ENCODE peak calls at places on chromosomes 7 and 10, in seven cellular contexts. One of them, this sample, is unnamed.

GRCh38 chr7:18535811-18536413 is 40.4 kb downstream of the HDAC9 start:
- DNase-seq in astrocyte: no peak
- DNase-seq in BE2C: no peak
- DNase-seq in endothelial cell of umbilical vein: no peak
- DNase-seq in CD8-positive, alpha-beta T cell: no peak
- DNase-seq in colonic mucosa: no peak
- DNase-seq in upper lobe of left lung: no peak
- DNase-seq in this sample: no peak

GRCh38 chr7:93115796-93116195 is 2.0 kb downstream of the SAMD9 start:
- DNase-seq in endothelial cell of umbilical vein: no peak
- DNase-seq in colonic mucosa: no peak
- DNase-seq in upper lobe of left lung: no peak
- DNase-seq in BE2C: no peak
- DNase-seq in CD8-positive, alpha-beta T cell: no peak
- DNase-seq in astrocyte: peak; percentile 74
- DNase-seq in this sample: peak; percentile 56

GRCh38 chr7:55111007-55111406 is 92.2 kb downstream of the EGFR start:
- DNase-seq in colonic mucosa: no peak
- DNase-seq in CD8-positive, alpha-beta T cell: no peak
- DNase-seq in BE2C: no peak
- DNase-seq in astrocyte: peak; percentile 92
- DNase-seq in upper lobe of left lung: peak; percentile 49
- DNase-seq in endothelial cell of umbilical vein: no peak
- DNase-seq in this sample: peak; percentile 92

GRCh38 chr7:156143683-156144082 is 331.4 kb upstream of the SHH start:
- DNase-seq in astrocyte: no peak
- DNase-seq in BE2C: no peak
- DNase-seq in colonic mucosa: no peak
- DNase-seq in upper lobe of left lung: no peak
- DNase-seq in CD8-positive, alpha-beta T cell: no peak
- DNase-seq in endothelial cell of umbilical vein: no peak
- DNase-seq in this sample: no peak

GRCh38 chr7:99473315-99473596 is 566 bp downstream of the ZNF789 start:
- DNase-seq in colonic mucosa: peak; percentile 59
- DNase-seq in astrocyte: peak; percentile 86
- DNase-seq in BE2C: no peak
- DNase-seq in CD8-positive, alpha-beta T cell: no peak
- DNase-seq in endothelial cell of umbilical vein: peak; percentile 78
- DNase-seq in upper lobe of left lung: no peak
- DNase-seq in this sample: peak; percentile 69

GRCh38 chr10:93481931-93482834 is at the start of gene MYOF:
- DNase-seq in endothelial cell of umbilical vein: peak; percentile 89
- DNase-seq in CD8-positive, alpha-beta T cell: peak; percentile 10
- DNase-seq in colonic mucosa: peak; percentile 80
- DNase-seq in astrocyte: peak; percentile 83
- DNase-seq in upper lobe of left lung: peak; percentile 70
- DNase-seq in BE2C: peak; percentile 26
- DNase-seq in this sample: peak; percentile 93

GRCh38 chr10:121709674-121710073 is 111.4 kb upstream of the FGFR2 start:
- DNase-seq in colonic mucosa: no peak
- DNase-seq in endothelial cell of umbilical vein: no peak
- DNase-seq in CD8-positive, alpha-beta T cell: no peak
- DNase-seq in upper lobe of left lung: no peak
- DNase-seq in astrocyte: peak; percentile 69
- DNase-seq in BE2C: no peak
- DNase-seq in this sample: no peak

GRCh38 chr10:86535057-86535882 is 13.7 kb upstream of the WAPL start:
- DNase-seq in upper lobe of left lung: peak; percentile 89
- DNase-seq in colonic mucosa: peak; percentile 89
- DNase-seq in CD8-positive, alpha-beta T cell: no peak
- DNase-seq in astrocyte: no peak
- DNase-seq in BE2C: no peak
- DNase-seq in endothelial cell of umbilical vein: peak; percentile 19
- DNase-seq in this sample: peak; percentile 42

GRCh38 chr7:32381024-32381601 is 109.1 kb downstream of the LSM5 start:
- DNase-seq in astrocyte: no peak
- DNase-seq in CD8-positive, alpha-beta T cell: no peak
- DNase-seq in endothelial cell of umbilical vein: no peak
- DNase-seq in upper lobe of left lung: no peak
- DNase-seq in colonic mucosa: no peak
- DNase-seq in BE2C: no peak
- DNase-seq in this sample: no peak
- TF ChIP-seq CTCF in astrocyte: no peak
- TF ChIP-seq CTCF in CD8-positive, alpha-beta T cell: no peak
- TF ChIP-seq CTCF in endothelial cell of umbilical vein: no peak
- TF ChIP-seq CTCF in upper lobe of left lung: no peak
- TF ChIP-seq CTCF in colonic mucosa: no peak
- TF ChIP-seq CTCF in BE2C: no peak
- TF ChIP-seq CTCF in this sample: no peak

GRCh38 chr10:73338801-73339368 is 19.8 kb downstream of the CFAP70 start:
- DNase-seq in CD8-positive, alpha-beta T cell: no peak
- DNase-seq in BE2C: no peak
- DNase-seq in upper lobe of left lung: no peak
- DNase-seq in colonic mucosa: no peak
- DNase-seq in endothelial cell of umbilical vein: no peak
- DNase-seq in astrocyte: no peak
- DNase-seq in this sample: no peak
- H3K4me3 ChIP-seq in CD8-positive, alpha-beta T cell: no peak overlapping the region
- H3K4me3 ChIP-seq in BE2C: no peak overlapping the region
- H3K4me3 ChIP-seq in upper lobe of left lung: no peak overlapping the region
- H3K4me3 ChIP-seq in colonic mucosa: no peak overlapping the region
- H3K4me3 ChIP-seq in endothelial cell of umbilical vein: no peak overlapping the region
- H3K4me3 ChIP-seq in astrocyte: no peak overlapping the region
- H3K4me3 ChIP-seq in this sample: no peak overlapping the region

DNA sequence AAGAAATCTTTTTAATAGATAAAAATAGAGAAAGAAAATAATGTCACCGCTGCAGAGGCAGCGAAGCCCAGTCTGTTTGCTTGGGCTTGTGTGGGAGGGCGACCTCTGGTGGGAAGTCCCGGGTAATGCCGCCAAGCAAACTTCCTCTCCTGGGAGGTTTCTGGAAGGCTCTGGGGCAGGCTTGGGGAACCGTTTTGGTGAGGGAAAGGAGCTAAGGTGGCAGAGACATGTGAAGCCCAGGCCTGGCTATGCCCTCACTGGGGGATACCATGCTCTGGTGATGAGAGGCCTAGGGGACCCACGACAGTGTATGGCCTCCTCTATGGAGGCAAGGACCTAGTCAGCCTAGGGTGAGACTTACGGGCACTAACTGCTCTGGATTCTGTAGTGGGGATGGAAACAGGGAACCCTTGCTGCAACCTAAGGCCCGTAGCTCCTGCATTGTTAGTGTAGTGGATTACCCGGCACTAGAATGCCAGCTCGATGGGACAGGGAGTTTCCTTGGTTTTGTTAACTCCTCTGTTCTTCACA is 605.1 kb downstream of the LRMDA start:
- DNase-seq in colonic mucosa: peak; percentile 84
- DNase-seq in upper lobe of left lung: peak; percentile 70
- DNase-seq in BE2C: peak; percentile 61
- DNase-seq in endothelial cell of umbilical vein: peak; percentile 57
- DNase-seq in CD8-positive, alpha-beta T cell: no peak
- DNase-seq in astrocyte: peak; percentile 39
- DNase-seq in this sample: peak; percentile 70
- TF ChIP-seq CTCF in colonic mucosa: peak; percentile 96
- TF ChIP-seq CTCF in upper lobe of left lung: peak; percentile 80
- TF ChIP-seq CTCF in BE2C: peak; percentile 85
- TF ChIP-seq CTCF in endothelial cell of umbilical vein: peak; percentile 87
- TF ChIP-seq CTCF in CD8-positive, alpha-beta T cell: no peak
- TF ChIP-seq CTCF in astrocyte: peak; percentile 93
- TF ChIP-seq CTCF in this sample: peak; percentile 96

DNA sequence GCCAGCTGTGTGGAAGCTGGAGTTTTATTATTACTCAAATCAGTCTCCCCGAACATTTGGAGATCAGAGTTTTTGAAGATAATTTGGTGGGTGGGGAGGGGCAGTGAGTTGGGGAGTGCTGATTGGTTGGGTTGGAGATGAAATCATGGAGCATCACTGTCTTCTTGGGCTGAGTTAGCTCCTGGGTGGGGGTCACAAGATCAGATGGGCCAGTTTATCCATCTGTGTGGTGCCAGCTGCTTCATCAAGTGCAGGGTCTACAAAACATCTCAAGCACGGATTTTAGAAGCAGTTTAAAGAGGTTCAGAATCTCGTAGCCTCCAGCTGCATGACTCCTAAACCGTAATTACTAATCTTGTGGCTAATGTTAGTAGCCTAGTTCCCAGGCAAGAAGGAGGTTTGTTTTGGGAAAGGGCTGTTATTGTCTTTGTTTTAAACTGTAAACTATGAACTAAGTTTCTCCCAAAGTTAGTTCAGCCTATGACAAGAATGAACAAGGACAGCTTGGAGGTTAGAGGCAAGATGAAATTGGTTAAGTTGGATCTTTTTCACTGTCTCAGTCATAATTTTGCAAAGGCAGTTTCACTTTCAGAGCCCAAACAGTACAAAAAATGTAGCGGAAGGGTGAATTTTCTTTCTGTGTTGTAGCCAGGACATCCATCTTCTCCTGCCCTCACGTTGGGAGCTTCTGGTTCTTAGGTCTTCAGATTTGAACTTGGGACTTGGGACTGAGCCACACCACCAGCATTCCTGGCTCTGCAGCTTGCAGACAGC is 43.1 kb downstream of the KLF6 start:
- DNase-seq in CD8-positive, alpha-beta T cell: no peak
- DNase-seq in colonic mucosa: no peak
- DNase-seq in astrocyte: peak; percentile 40
- DNase-seq in upper lobe of left lung: no peak
- DNase-seq in endothelial cell of umbilical vein: no peak
- DNase-seq in BE2C: no peak
- DNase-seq in this sample: peak; percentile 91
- H3K4me3 ChIP-seq in CD8-positive, alpha-beta T cell: no peak overlapping the region
- H3K4me3 ChIP-seq in colonic mucosa: no peak overlapping the region
- H3K4me3 ChIP-seq in astrocyte: no peak overlapping the region
- H3K4me3 ChIP-seq in upper lobe of left lung: no peak overlapping the region
- H3K4me3 ChIP-seq in endothelial cell of umbilical vein: no peak overlapping the region
- H3K4me3 ChIP-seq in BE2C: no peak overlapping the region
- H3K4me3 ChIP-seq in this sample: peak overlapping the region; percentile 15

GRCh38 chr7:141693082-141693481 is 8.9 kb downstream of the DENND11 start:
- DNase-seq in upper lobe of left lung: no peak
- DNase-seq in CD8-positive, alpha-beta T cell: no peak
- DNase-seq in colonic mucosa: no peak
- DNase-seq in BE2C: no peak
- DNase-seq in astrocyte: no peak
- DNase-seq in endothelial cell of umbilical vein: no peak
- DNase-seq in this sample: no peak

GRCh38 chr7:141696386-141696785 is 5.6 kb downstream of the DENND11 start:
- DNase-seq in endothelial cell of umbilical vein: peak; percentile 31
- DNase-seq in CD8-positive, alpha-beta T cell: no peak
- DNase-seq in BE2C: no peak
- DNase-seq in upper lobe of left lung: no peak
- DNase-seq in colonic mucosa: peak; percentile 31
- DNase-seq in astrocyte: no peak
- DNase-seq in this sample: no peak

GRCh38 chr7:141698247-141699015 is 3.5 kb downstream of the DENND11 start:
- DNase-seq in astrocyte: no peak
- DNase-seq in colonic mucosa: no peak
- DNase-seq in BE2C: no peak
- DNase-seq in endothelial cell of umbilical vein: no peak
- DNase-seq in CD8-positive, alpha-beta T cell: no peak
- DNase-seq in upper lobe of left lung: no peak
- DNase-seq in this sample: no peak

GRCh38 chr7:141697211-141697871 is 4.6 kb downstream of the DENND11 start:
- DNase-seq in endothelial cell of umbilical vein: peak; percentile 40
- DNase-seq in astrocyte: peak; percentile 79
- DNase-seq in CD8-positive, alpha-beta T cell: no peak
- DNase-seq in upper lobe of left lung: no peak
- DNase-seq in BE2C: no peak
- DNase-seq in colonic mucosa: no peak
- DNase-seq in this sample: peak; percentile 37

DNA sequence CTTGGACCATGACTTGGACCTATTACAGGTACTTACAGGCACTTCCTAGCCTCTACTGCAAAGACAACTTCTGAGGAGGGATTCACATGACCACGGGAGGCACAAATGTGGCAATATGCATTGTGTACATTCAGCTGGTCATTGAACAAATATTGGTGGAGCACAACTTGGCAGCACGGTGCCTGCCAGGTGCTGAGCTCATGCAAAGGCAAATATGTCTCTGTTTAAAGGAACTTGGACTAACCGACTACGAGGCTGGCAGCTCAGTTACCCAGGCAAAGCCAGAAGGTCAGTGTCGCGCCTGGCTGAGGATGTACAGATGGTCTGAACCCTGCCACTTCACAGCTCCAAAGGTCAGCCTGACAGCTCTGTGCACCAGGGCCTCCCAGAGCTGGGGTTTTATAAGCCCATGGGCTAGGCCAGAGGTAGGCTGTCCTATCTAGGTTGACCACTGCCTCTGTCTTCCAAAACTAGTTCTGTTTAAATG is 6.1 kb downstream of the DENND11 start:
- DNase-seq in CD8-positive, alpha-beta T cell: no peak
- DNase-seq in colonic mucosa: peak; percentile 70
- DNase-seq in endothelial cell of umbilical vein: no peak
- DNase-seq in astrocyte: no peak
- DNase-seq in BE2C: no peak
- DNase-seq in upper lobe of left lung: no peak
- DNase-seq in this sample: no peak
- TF ChIP-seq CTCF in CD8-positive, alpha-beta T cell: no peak
- TF ChIP-seq CTCF in colonic mucosa: no peak
- TF ChIP-seq CTCF in endothelial cell of umbilical vein: no peak
- TF ChIP-seq CTCF in astrocyte: no peak
- TF ChIP-seq CTCF in BE2C: no peak
- TF ChIP-seq CTCF in upper lobe of left lung: no peak
- TF ChIP-seq CTCF in this sample: no peak

DNA sequence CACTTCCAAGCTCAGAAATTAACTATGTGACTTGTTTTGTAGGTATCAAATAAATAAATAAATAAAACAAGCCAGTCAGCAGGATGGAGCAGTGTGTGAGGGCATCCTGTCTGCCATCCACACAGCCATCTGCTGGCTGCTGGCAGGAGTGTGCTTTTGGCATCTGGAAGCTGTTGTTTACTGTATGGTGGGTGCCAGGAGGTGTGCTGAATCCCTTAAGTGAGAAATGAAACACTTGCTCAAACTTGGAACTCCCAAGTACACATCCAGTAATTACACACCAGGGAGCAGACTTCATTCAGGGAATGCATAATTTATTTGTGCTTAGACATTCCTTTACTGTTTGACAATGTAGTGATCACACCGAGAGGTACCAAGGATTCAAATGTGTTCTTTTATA is 16.9 kb upstream of the TAX1BP1 start:
- DNase-seq in endothelial cell of umbilical vein: peak; percentile 89
- DNase-seq in CD8-positive, alpha-beta T cell: no peak
- DNase-seq in upper lobe of left lung: no peak
- DNase-seq in colonic mucosa: no peak
- DNase-seq in astrocyte: no peak
- DNase-seq in BE2C: no peak
- DNase-seq in this sample: peak; percentile 44
- H3K4me3 ChIP-seq in endothelial cell of umbilical vein: no peak overlapping the region
- H3K4me3 ChIP-seq in CD8-positive, alpha-beta T cell: no peak overlapping the region
- H3K4me3 ChIP-seq in upper lobe of left lung: no peak overlapping the region
- H3K4me3 ChIP-seq in colonic mucosa: no peak overlapping the region
- H3K4me3 ChIP-seq in astrocyte: no peak overlapping the region
- H3K4me3 ChIP-seq in BE2C: no peak overlapping the region
- H3K4me3 ChIP-seq in this sample: no peak overlapping the region

This sample was measured in AG10803.